ENCODE peak calls at places on chromosomes 3 and 15, in five cellular contexts. M, J, S, Q and C are unnamed samples.

GRCh38 chr15:78065284-78065872 is 12.1 kb downstream of the TBC1D2B start:
- DNase-seq in J (no peak), S (peak), M (peak), Q (no peak), C (no peak)

GRCh38 chr15:66251790-66252355 is 1.7 kb downstream of the MEGF11 start:
- DNase-seq in J (no peak), Q (no peak), S (no peak), M (peak), C (no peak)

GRCh38 chr3:162368377-162368776 is 871.8 kb downstream of the OTOL1 start:
- DNase-seq in J (no peak), Q (no peak), M (no peak), S (no peak), C (no peak)

GRCh38 chr15:31367730-31368344 is 41.2 kb downstream of the KLF13 start:
- DNase-seq in J (no peak), M (peak), S (peak), Q (no peak), C (no peak)

GRCh38 chr15:74040115-74040850 is 42.1 kb downstream of the GOLGA6A start:
- DNase-seq in J (peak), Q (no peak), S (no peak), M (no peak), C (peak)

GRCh38 chr3:39156421-39156820 is 3.0 kb upstream of the CSRNP1 start:
- DNase-seq in S (no peak), M (no peak), Q (no peak), J (no peak), C (no peak)

GRCh38 chr15:60480149-60480548 is 1.2 kb upstream of the ICE2 start:
- DNase-seq in S (no peak), M (no peak), Q (no peak), J (no peak), C (no peak)

GRCh38 chr15:94075349-94075748 is 156.0 kb upstream of the MCTP2 start:
- DNase-seq in S (peak), M (no peak), J (no peak), Q (no peak), C (no peak)

GRCh38 chr3:123807820-123808219 is 76.3 kb downstream of the MYLK start:
- DNase-seq in Q (no peak), S (no peak), M (no peak), J (no peak), C (no peak)

GRCh38 chr3:52216585-52217408 is 8.6 kb downstream of the TLR9 start:
- DNase-seq in M (peak), S (peak), Q (peak), J (no peak), C (peak)

GRCh38 chr3:34011171-34012101 is 213.0 kb downstream of the PDCD6IP start:
- DNase-seq in M (no peak), J (no peak), Q (no peak), S (no peak), C (no peak)

GRCh38 chr3:181913254-181913653 is 201.5 kb downstream of the SOX2 start:
- DNase-seq in Q (no peak), J (no peak), S (no peak), M (no peak), C (no peak)

GRCh38 chr3:107450254-107450653 is 72.5 kb upstream of the BBX start:
- DNase-seq in M (no peak), J (no peak), S (no peak), Q (no peak), C (no peak)

GRCh38 chr15:82680200-82681102 is 29.2 kb downstream of the AP3B2 start:
- DNase-seq in Q (peak), M (peak), S (no peak), J (peak), C (no peak)

GRCh38 chr3:38136272-38136806 is 588 bp downstream of the ACAA1 start:
- DNase-seq in M (peak), J (no peak), S (no peak), Q (no peak), C (no peak)